ENCODE peak calls at places on chromosomes 13 and 19, in ten cellular contexts. J is tibial nerve; F is BJ; Y is kidney epithelial cell; N is CD4-positive, alpha-beta T cell; Z is epithelial cell of esophagus; M is fibroblast of pulmonary artery; O is Calu3; H is AG09319; R is prostate gland. E is an unnamed sample.
A peak's percentile ranks its signal among the peaks of the same experiment; 100 is the strongest.

GRCh38 chr19:4172861-4173473 is 9.4 kb downstream of the SIRT6 start:
- DNase-seq in J (no peak), F (no peak), Y (no peak), N (peak; percentile 55), Z (peak; percentile 58), M (peak; percentile 32), O (peak; percentile 71), H (no peak), R (peak; percentile 30), E (peak; percentile 80)

GRCh38 chr19:43662487-43662886 is 7.5 kb downstream of the PLAUR start:
- DNase-seq in J (no peak), F (no peak), Y (no peak), N (no peak), Z (no peak), M (peak; percentile 30), O (peak; percentile 20), H (no peak), R (no peak), E (no peak)

GRCh38 chr19:50972795-50973376 is 3.5 kb upstream of the KLK6 start:
- DNase-seq in J (no peak), F (no peak), Y (no peak), N (no peak), Z (peak; percentile 10), M (no peak), O (peak; percentile 58), H (no peak), R (no peak), E (no peak)

GRCh38 chr13:98813993-98814392 is 61.5 kb upstream of the SLC15A1 start:
- DNase-seq in J (no peak), F (no peak), Y (no peak), N (no peak), Z (peak; percentile 28), M (no peak), O (no peak), H (no peak), R (no peak), E (no peak)

GRCh38 chr13:43023244-43023931 is at the start of gene DNAJC15:
- DNase-seq in J (peak; percentile 49), F (peak; percentile 30), Y (no peak), N (peak; percentile 75), Z (peak; percentile 87), M (peak; percentile 88), O (peak; percentile 73), H (no peak), R (peak; percentile 58), E (peak; percentile 62)

GRCh38 chr19:2385053-2385721 is 25.1 kb downstream of the TMPRSS9 start:
- DNase-seq in J (no peak), F (peak; percentile 72), Y (peak; percentile 87), N (no peak), Z (peak; percentile 87), M (peak; percentile 55), O (peak; percentile 46), H (peak; percentile 40), R (peak; percentile 70), E (no peak)

GRCh38 chr19:35565016-35565856 is 1.8 kb upstream of the ATP4A start:
- DNase-seq in J (no peak), F (no peak), Y (no peak), N (no peak), Z (no peak), M (no peak), O (no peak), H (no peak), R (no peak), E (no peak)

GRCh38 chr13:107968470-107968869 is 246.9 kb downstream of the LIG4 start:
- DNase-seq in J (no peak), F (no peak), Y (no peak), N (no peak), Z (peak; percentile 55), M (no peak), O (no peak), H (no peak), R (no peak), E (no peak)

GRCh38 chr19:38617764-38618589 is at the start of gene MAP4K1:
- DNase-seq in J (no peak), F (no peak), Y (no peak), N (peak; percentile 76), Z (peak; percentile 45), M (no peak), O (no peak), H (no peak), R (peak; percentile 22), E (no peak)

GRCh38 chr19:12969292-12969988 is at the start of gene DAND5:
- DNase-seq in J (no peak), F (no peak), Y (no peak), N (no peak), Z (no peak), M (no peak), O (no peak), H (no peak), R (no peak), E (no peak)

GRCh38 chr13:114077121-114077937 is 55.1 kb downstream of the RASA3 start:
- DNase-seq in J (peak; percentile 9), F (no peak), Y (no peak), N (no peak), Z (no peak), M (no peak), O (no peak), H (no peak), R (no peak), E (no peak)

GRCh38 chr13:73000027-73000674 is 58.7 kb upstream of the KLF5 start:
- DNase-seq in J (no peak), F (no peak), Y (no peak), N (no peak), Z (peak; percentile 90), M (peak; percentile 54), O (no peak), H (no peak), R (no peak), E (no peak)
- TF ChIP-seq CTCF in J (no peak), F (no peak), Y (no peak), N (no peak), Z (peak; percentile 26), M (no peak), O (no peak), H (no peak), R (no peak), E (no peak)

GRCh38 chr19:44960906-44961734 is 5.9 kb downstream of the CLPTM1 start:
- DNase-seq in J (no peak), F (no peak), Y (no peak), N (no peak), Z (no peak), M (no peak), O (no peak), H (no peak), R (no peak), E (no peak)
- TF ChIP-seq CTCF in J (no peak), F (no peak), Y (no peak), N (no peak), Z (no peak), M (no peak), O (no peak), H (no peak), R (no peak), E (no peak)

GRCh38 chr13:95471960-95472359 is 80.6 kb upstream of the CLDN10 start:
- DNase-seq in J (no peak), F (no peak), Y (no peak), N (no peak), Z (no peak), M (no peak), O (no peak), H (no peak), R (no peak), E (no peak)

GRCh38 chr13:95480131-95480545 is 72.4 kb upstream of the CLDN10 start:
- DNase-seq in J (no peak), F (no peak), Y (no peak), N (no peak), Z (no peak), M (peak; percentile 36), O (no peak), H (no peak), R (no peak), E (no peak)

GRCh38 chr13:95477187-95477586 is 75.3 kb upstream of the CLDN10 start:
- DNase-seq in J (no peak), F (no peak), Y (no peak), N (no peak), Z (no peak), M (no peak), O (no peak), H (no peak), R (no peak), E (no peak)

GRCh38 chr13:95479706-95480105 is 72.8 kb upstream of the CLDN10 start:
- DNase-seq in J (no peak), F (no peak), Y (no peak), N (no peak), Z (no peak), M (no peak), O (no peak), H (no peak), R (no peak), E (no peak)

DNA sequence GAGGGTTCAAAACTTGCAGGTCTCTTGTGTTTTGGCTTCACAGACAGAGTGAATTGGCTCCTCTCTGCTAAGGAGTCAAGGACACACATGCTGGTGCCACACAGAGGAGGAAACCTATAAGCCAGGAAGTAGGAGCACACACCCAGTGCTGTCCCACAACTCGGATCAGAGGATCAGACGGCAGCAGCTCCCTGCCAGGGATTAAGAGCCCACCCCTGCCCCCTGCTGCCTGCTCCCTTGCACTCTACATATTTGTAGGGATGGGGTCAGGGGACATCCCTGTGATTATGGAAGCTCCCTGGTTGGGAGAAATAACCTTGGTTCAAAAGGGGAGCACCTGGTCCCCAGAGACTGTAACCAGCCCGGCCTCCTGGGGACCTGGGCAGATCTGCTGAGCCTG is 77.5 kb upstream of the CLDN10 start:
- DNase-seq in J (no peak), F (no peak), Y (no peak), N (no peak), Z (no peak), M (no peak), O (no peak), H (no peak), R (no peak), E (no peak)
- TF ChIP-seq CTCF in J (no peak), F (no peak), Y (no peak), N (no peak), Z (no peak), M (no peak), O (no peak), H (no peak), R (no peak), E (no peak)

GRCh38 chr13:21033866-21034601 is 27.4 kb downstream of the LATS2 start:
- DNase-seq in J (no peak), F (no peak), Y (peak; percentile 67), N (no peak), Z (peak; percentile 36), M (no peak), O (peak; percentile 77), H (no peak), R (peak; percentile 85), E (no peak)

GRCh38 chr13:21032656-21033055 is 28.7 kb downstream of the LATS2 start:
- DNase-seq in J (no peak), F (no peak), Y (no peak), N (no peak), Z (no peak), M (no peak), O (no peak), H (no peak), R (no peak), E (no peak)

GRCh38 chr13:21033224-21033855 is 28.0 kb downstream of the LATS2 start:
- DNase-seq in J (no peak), F (peak; percentile 21), Y (peak; percentile 45), N (no peak), Z (no peak), M (peak; percentile 47), O (peak; percentile 39), H (no peak), R (peak; percentile 92), E (no peak)

GRCh38 chr13:21037656-21038055 is 23.7 kb downstream of the LATS2 start:
- DNase-seq in J (no peak), F (no peak), Y (no peak), N (no peak), Z (no peak), M (no peak), O (no peak), H (no peak), R (no peak), E (no peak)

GRCh38 chr13:21034602-21035190 is 26.7 kb downstream of the LATS2 start:
- DNase-seq in J (no peak), F (no peak), Y (peak; percentile 28), N (no peak), Z (no peak), M (peak; percentile 71), O (peak; percentile 49), H (no peak), R (no peak), E (no peak)
- TF ChIP-seq CTCF in J (peak; percentile 39), F (no peak), Y (peak; percentile 65), N (no peak), Z (no peak), M (peak; percentile 46), O (no peak), H (peak; percentile 8), R (no peak), E (no peak)